ENCODE peak calls at places on chromosomes 3 and 15, in seven cellular contexts. B is hepatocyte, K is IMR-90, P is SK-N-SH, V is thoracic aorta, I is SJCRH30, G is dorsolateral prefrontal cortex. F is an unnamed sample.

GRCh38 chr15:31162721-31163510 is 61.4 kb upstream of the TRPM1 start:
- DNase-seq in K (no peak), P (no peak), I (no peak), B (no peak), V (no peak), G (no peak), F (no peak)

GRCh38 chr15:100703032-100703578 is 100.7 kb downstream of the ASB7 start:
- DNase-seq in I (peak; percentile 76), K (peak; percentile 93), G (no peak), V (no peak), P (no peak), B (no peak), F (no peak)

GRCh38 chr3:134312072-134312872 is 61.6 kb upstream of the RYK start:
- DNase-seq in P (peak; percentile 48), B (no peak), I (no peak), G (no peak), K (no peak), V (no peak), F (no peak)

GRCh38 chr15:69272139-69272538 is 26.6 kb upstream of the PAQR5 start:
- DNase-seq in B (no peak), V (no peak), I (peak; percentile 24), K (no peak), G (no peak), P (no peak), F (no peak)

GRCh38 chr3:60153221-60153999 is 1097.8 kb downstream of the FHIT start:
- DNase-seq in K (no peak), I (no peak), G (no peak), B (no peak), V (no peak), P (no peak), F (no peak)

GRCh38 chr15:65954289-65954741 is 85.0 kb downstream of the RAB11A start:
- DNase-seq in P (peak; percentile 36), G (no peak), B (no peak), K (peak; percentile 18), V (no peak), I (peak; percentile 65), F (no peak)

GRCh38 chr3:127762077-127762786 is 60.1 kb downstream of the MGLL start:
- DNase-seq in P (no peak), K (no peak), B (no peak), G (peak; percentile 39), V (no peak), I (no peak), F (no peak)

GRCh38 chr3:197961582-197961945 is 1.5 kb downstream of the LMLN start:
- DNase-seq in B (no peak), V (no peak), K (no peak), I (no peak), G (no peak), P (no peak), F (no peak)

GRCh38 chr3:197466586-197467399 is 89.0 kb downstream of the BDH1 start:
- DNase-seq in K (peak; percentile 72), P (peak; percentile 78), G (no peak), V (no peak), B (peak; percentile 38), I (peak; percentile 75), F (peak; percentile 78)

GRCh38 chr3:25664066-25664809 is 469 bp downstream of the TOP2B start:
- DNase-seq in I (peak; percentile 71), V (peak; percentile 36), K (peak; percentile 41), B (peak; percentile 82), G (peak; percentile 62), P (peak; percentile 74), F (peak; percentile 73)

GRCh38 chr3:196617256-196617655 is 22.2 kb upstream of the NRROS start:
- DNase-seq in V (no peak), K (no peak), B (no peak), G (no peak), P (no peak), I (no peak), F (peak; percentile 32)

GRCh38 chr3:137525471-137525870 is 238.6 kb upstream of the SOX14 start:
- DNase-seq in P (peak; percentile 29), B (no peak), K (no peak), V (no peak), I (no peak), G (no peak), F (no peak)

GRCh38 chr3:168427830-168428471 is 332.2 kb upstream of the GOLIM4 start:
- DNase-seq in K (no peak), I (no peak), B (no peak), G (no peak), P (no peak), V (no peak), F (no peak)

GRCh38 chr15:83106994-83107840 is at the start of gene TM6SF1:
- DNase-seq in I (peak; percentile 50), V (no peak), K (no peak), B (peak; percentile 26), G (no peak), P (peak; percentile 80), F (peak; percentile 44)

GRCh38 chr3:128369881-128370642 is 96.6 kb downstream of the DNAJB8 start:
- DNase-seq in G (no peak), K (no peak), V (no peak), B (no peak), P (no peak), I (peak; percentile 69), F (no peak)

GRCh38 chr3:24725514-24726255 is 231.0 kb upstream of the THRB start:
- DNase-seq in P (no peak), G (no peak), V (no peak), B (no peak), I (no peak), K (no peak), F (no peak)

GRCh38 chr15:64455951-64456350 is 4.4 kb upstream of the ZNF609 start:
- DNase-seq in K (no peak), G (no peak), V (no peak), B (no peak), P (no peak), I (no peak), F (no peak)

GRCh38 chr15:53978248-53978906 is at the start of gene UNC13C:
- DNase-seq in P (peak; percentile 30), B (peak; percentile 51), K (no peak), V (no peak), G (peak; percentile 34), I (no peak), F (peak; percentile 12)

GRCh38 chr15:59317211-59317610 is 55.5 kb downstream of the MYO1E start:
- DNase-seq in B (no peak), G (no peak), I (no peak), K (peak; percentile 44), V (no peak), P (no peak), F (no peak)
- H3K4me3 ChIP-seq in B (no peak overlapping the region), G (no peak overlapping the region), I (no peak overlapping the region), K (no peak overlapping the region), V (no peak overlapping the region), P (no peak overlapping the region), F (no peak overlapping the region)

GRCh38 chr3:126348308-126348920 is 8.8 kb downstream of the KLF15 start:
- DNase-seq in K (no peak), V (no peak), G (peak; percentile 10), P (peak; percentile 49), I (peak; percentile 16), B (no peak), F (peak; percentile 21)
- H3K27ac ChIP-seq in K (no peak overlapping the region), V (no peak overlapping the region), G (peak overlapping the region; percentile 56), P (no peak overlapping the region), I (no peak overlapping the region), B (no peak overlapping the region), F (no peak overlapping the region)

DNA sequence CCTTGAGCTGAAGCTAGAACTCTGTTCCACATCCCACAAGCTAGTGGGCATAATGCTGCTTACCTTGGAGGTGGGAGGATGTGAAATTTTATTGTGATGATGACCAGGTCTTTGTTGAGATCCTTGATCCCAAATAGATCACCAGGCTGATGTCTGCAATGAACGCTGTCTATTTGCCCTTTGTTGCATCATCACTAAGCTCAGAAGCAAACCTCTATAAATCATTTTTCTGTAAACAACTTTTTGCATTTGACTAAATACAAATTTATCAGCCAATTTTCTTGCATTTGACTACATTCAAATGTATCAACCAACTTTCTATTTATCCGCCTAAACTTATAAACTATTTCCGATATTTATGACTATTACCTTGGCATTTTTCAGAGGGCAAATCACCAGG is 9.7 kb downstream of the CCDC80 start:
- DNase-seq in P (no peak), I (no peak), B (no peak), V (no peak), G (no peak), K (no peak), F (no peak)
- H3K4me3 ChIP-seq in P (no peak overlapping the region), I (no peak overlapping the region), B (no peak overlapping the region), V (no peak overlapping the region), G (no peak overlapping the region), K (no peak overlapping the region), F (no peak overlapping the region)

GRCh38 chr3:13065727-13066126 is 7.5 kb downstream of the IQSEC1 start:
- DNase-seq in B (no peak), V (no peak), I (no peak), K (no peak), P (no peak), G (no peak), F (no peak)
- H3K27ac ChIP-seq in B (no peak overlapping the region), V (no peak overlapping the region), I (no peak overlapping the region), K (no peak overlapping the region), P (no peak overlapping the region), G (peak overlapping the region; percentile 49), F (no peak overlapping the region)

GRCh38 chr3:11137627-11137959 is 16.7 kb upstream of the HRH1 start:
- DNase-seq in K (no peak), G (no peak), B (no peak), V (no peak), P (no peak), I (no peak), F (no peak)
- H3K4me3 ChIP-seq in K (peak overlapping the region; percentile 31), G (no peak overlapping the region), B (no peak overlapping the region), V (peak overlapping the region; percentile 65), P (peak overlapping the region; percentile 52), I (no peak overlapping the region), F (no peak overlapping the region)

GRCh38 chr3:63753995-63754394 is 65.1 kb upstream of the C3orf49 start:
- DNase-seq in G (no peak), K (no peak), P (no peak), V (no peak), I (no peak), B (no peak), F (no peak)
- H3K27ac ChIP-seq in G (no peak overlapping the region), K (no peak overlapping the region), P (no peak overlapping the region), V (no peak overlapping the region), I (no peak overlapping the region), B (no peak overlapping the region), F (no peak overlapping the region)

DNA sequence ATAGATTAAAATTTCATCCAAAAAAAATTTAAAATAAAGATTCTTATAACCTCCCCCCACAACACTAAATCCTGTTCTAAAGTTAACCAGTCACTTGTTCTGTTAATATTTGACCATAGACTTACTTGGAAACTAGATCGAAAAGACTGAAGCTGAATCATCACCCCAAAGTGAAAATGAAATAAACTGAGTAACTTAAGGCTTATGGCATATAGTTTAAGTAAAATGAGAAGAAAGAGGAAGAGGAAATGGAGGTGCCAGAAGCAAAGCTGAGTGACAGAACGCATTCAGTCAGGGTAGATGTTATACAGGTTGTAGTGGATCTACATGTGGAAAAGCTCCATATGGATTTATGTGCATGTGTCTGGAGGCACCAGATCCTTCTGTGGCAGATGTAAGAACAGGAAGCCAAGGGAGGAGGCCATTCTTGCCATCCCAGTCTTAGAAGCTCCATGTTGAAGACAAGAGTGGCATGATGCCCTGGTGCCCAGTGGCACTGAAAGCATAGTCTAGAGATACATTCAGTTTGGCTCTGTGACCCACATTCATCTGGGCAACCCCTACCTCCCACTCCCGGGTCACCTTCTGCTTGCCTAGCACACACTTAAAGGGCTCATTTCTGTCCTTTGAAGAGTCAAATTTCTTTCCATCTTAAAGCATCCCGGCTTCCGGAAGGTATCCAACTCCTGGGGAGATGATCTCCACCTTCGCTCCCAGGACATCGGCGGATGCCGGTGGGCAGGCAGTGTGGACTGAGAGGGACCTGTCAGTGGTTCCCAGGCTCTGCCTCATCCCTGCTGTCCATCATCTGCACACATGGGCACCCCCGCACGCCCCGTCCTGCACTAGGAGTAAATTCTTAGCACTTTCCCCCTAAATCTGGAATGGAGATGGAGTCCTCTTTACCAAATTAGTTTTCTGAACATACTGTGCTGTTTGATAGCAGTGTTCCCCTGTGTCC is 90.8 kb downstream of the NEO1 start:
- DNase-seq in P (no peak), B (no peak), K (no peak), V (no peak), G (no peak), I (no peak), F (no peak)
- H3K4me3 ChIP-seq in P (no peak overlapping the region), B (no peak overlapping the region), K (no peak overlapping the region), V (no peak overlapping the region), G (no peak overlapping the region), I (no peak overlapping the region), F (no peak overlapping the region)

F was measured in WERI-Rb-1.